ENCODE peak calls at places on chromosomes 4 and X, in seven cellular contexts. H, R, E, D, M, V and L are unnamed samples.
A peak's percentile ranks its signal among the peaks of the same experiment; 100 is the strongest.

GRCh38 chr4:164252286-164252685 is 501.6 kb upstream of the SMIM31 start:
- DNase-seq in H (no peak), R (no peak), E (no peak), D (no peak), M (no peak), V (peak; percentile 35), L (peak; percentile 86)

GRCh38 chr4:33882246-33882990 is 2361.9 kb downstream of the ARAP2 start:
- DNase-seq in H (no peak), R (no peak), E (no peak), D (peak; percentile 7), M (no peak), V (peak; percentile 30), L (no peak)

GRCh38 chrX:23403849-23404248 is 69.2 kb downstream of the PTCHD1 start:
- DNase-seq in H (no peak), R (peak; percentile 15), E (no peak), D (no peak), M (peak; percentile 0), V (no peak), L (no peak)

GRCh38 chrX:118552501-118552900 is 56.9 kb downstream of the DOCK11 start:
- DNase-seq in H (peak; percentile 20), R (no peak), E (peak; percentile 59), D (peak; percentile 47), M (no peak), V (peak; percentile 18), L (peak; percentile 86)

GRCh38 chr4:55545133-55545532 is 1.6 kb downstream of the CLOCK start:
- DNase-seq in H (no peak), R (no peak), E (no peak), D (no peak), M (no peak), V (peak; percentile 26), L (no peak)

GRCh38 chr4:23789765-23790164 is 100.1 kb downstream of the PPARGC1A start:
- DNase-seq in H (no peak), R (no peak), E (peak; percentile 64), D (peak; percentile 1), M (no peak), V (peak; percentile 47), L (no peak)

GRCh38 chr4:86935499-86935832 is 655 bp downstream of the AFF1 start:
- DNase-seq in H (peak; percentile 53), R (no peak), E (no peak), D (no peak), M (no peak), V (no peak), L (no peak)

GRCh38 chr4:153471691-153472080 is 5.5 kb downstream of the TMEM131L start:
- DNase-seq in H (no peak), R (no peak), E (no peak), D (no peak), M (peak; percentile 54), V (no peak), L (no peak)

GRCh38 chr4:60948008-60948407 is 252.1 kb upstream of the ADGRL3 start:
- DNase-seq in H (no peak), R (no peak), E (no peak), D (no peak), M (no peak), V (peak; percentile 16), L (no peak)

GRCh38 chr4:103008875-103009729 is 10.4 kb downstream of the SLC9B1 start:
- DNase-seq in H (no peak), R (peak; percentile 22), E (no peak), D (peak; percentile 35), M (peak; percentile 75), V (peak; percentile 75), L (no peak)

GRCh38 chrX:123603516-123603915 is 129.3 kb downstream of the THOC2 start:
- DNase-seq in H (no peak), R (no peak), E (no peak), D (peak; percentile 33), M (no peak), V (no peak), L (no peak)

GRCh38 chrX:135185795-135186443 is 14.7 kb upstream of the CT55 start:
- DNase-seq in H (peak; percentile 13), R (peak; percentile 31), E (no peak), D (peak; percentile 34), M (peak; percentile 13), V (peak; percentile 33), L (no peak)

GRCh38 chrX:112832481-112833095 is 8.0 kb downstream of the AMOT start:
- DNase-seq in H (peak; percentile 40), R (no peak), E (no peak), D (no peak), M (no peak), V (peak; percentile 15), L (no peak)

GRCh38 chr4:94806376-94806775 is 48.6 kb downstream of the BMPR1B start:
- DNase-seq in H (no peak), R (no peak), E (no peak), D (no peak), M (no peak), V (no peak), L (no peak)

GRCh38 chr4:118345813-118346212 is 7.0 kb downstream of the PRSS12 start:
- DNase-seq in H (no peak), R (no peak), E (no peak), D (no peak), M (no peak), V (no peak), L (no peak)

GRCh38 chr4:183721207-183722081 is 62.4 kb downstream of the TRAPPC11 start:
- DNase-seq in H (no peak), R (no peak), E (peak; percentile 69), D (no peak), M (no peak), V (peak; percentile 36), L (no peak)

GRCh38 chrX:973010-973409 is 239.4 kb downstream of the CRLF2 start:
- DNase-seq in H (no peak), R (no peak), E (no peak), D (no peak), M (no peak), V (no peak), L (no peak)

GRCh38 chrX:65587616-65588526 is 53.3 kb upstream of the LAS1L start:
- DNase-seq in H (peak; percentile 46), R (no peak), E (peak; percentile 90), D (peak; percentile 21), M (no peak), V (peak; percentile 58), L (peak; percentile 90)

GRCh38 chr4:137896221-137896737 is 345.9 kb downstream of the SLC7A11 start:
- DNase-seq in H (no peak), R (no peak), E (no peak), D (no peak), M (no peak), V (no peak), L (no peak)

GRCh38 chr4:22987861-22988260 is 295.1 kb downstream of the GBA3 start:
- DNase-seq in H (peak; percentile 12), R (no peak), E (no peak), D (no peak), M (no peak), V (peak; percentile 89), L (peak; percentile 74)

GRCh38 chrX:26100421-26100920 is 37.7 kb upstream of the MAGEB18 start:
- DNase-seq in H (no peak), R (peak; percentile 7), E (no peak), D (no peak), M (no peak), V (no peak), L (no peak)

GRCh38 chrX:132071260-132071659 is 48.2 kb downstream of the STK26 start:
- DNase-seq in H (no peak), R (no peak), E (no peak), D (peak; percentile 3), M (peak; percentile 9), V (peak; percentile 18), L (no peak)

GRCh38 chr4:184705692-184706091 is 28.2 kb downstream of the CENPU start:
- DNase-seq in H (no peak), R (no peak), E (no peak), D (no peak), M (no peak), V (no peak), L (no peak)

GRCh38 chr4:125520258-125520990 is 205.7 kb downstream of the FAT4 start:
- DNase-seq in H (no peak), R (no peak), E (no peak), D (no peak), M (no peak), V (peak; percentile 43), L (no peak)

GRCh38 chrX:101407167-101407747 is 468 bp downstream of the GLA start:
- DNase-seq in H (no peak), R (no peak), E (no peak), D (no peak), M (peak; percentile 45), V (no peak), L (peak; percentile 6)

GRCh38 chr4:174256277-174256713 is 27.2 kb downstream of the FBXO8 start:
- DNase-seq in H (no peak), R (no peak), E (no peak), D (peak; percentile 18), M (no peak), V (peak; percentile 54), L (no peak)
- H3K4me3 ChIP-seq in H (no peak overlapping the region), R (no peak overlapping the region), E (no peak overlapping the region), D (no peak overlapping the region), M (no peak overlapping the region), V (no peak overlapping the region), L (no peak overlapping the region)

GRCh38 chrX:107448625-107449468 is 605 bp upstream of the FRMPD3 start:
- DNase-seq in H (no peak), R (peak; percentile 44), E (no peak), D (no peak), M (peak; percentile 70), V (no peak), L (no peak)
- H3K4me3 ChIP-seq in H (peak overlapping the region; percentile 36), R (peak overlapping the region; percentile 56), E (peak overlapping the region; percentile 49), D (peak overlapping the region; percentile 20), M (peak overlapping the region; percentile 73), V (peak overlapping the region; percentile 26), L (peak overlapping the region; percentile 29)

DNA sequence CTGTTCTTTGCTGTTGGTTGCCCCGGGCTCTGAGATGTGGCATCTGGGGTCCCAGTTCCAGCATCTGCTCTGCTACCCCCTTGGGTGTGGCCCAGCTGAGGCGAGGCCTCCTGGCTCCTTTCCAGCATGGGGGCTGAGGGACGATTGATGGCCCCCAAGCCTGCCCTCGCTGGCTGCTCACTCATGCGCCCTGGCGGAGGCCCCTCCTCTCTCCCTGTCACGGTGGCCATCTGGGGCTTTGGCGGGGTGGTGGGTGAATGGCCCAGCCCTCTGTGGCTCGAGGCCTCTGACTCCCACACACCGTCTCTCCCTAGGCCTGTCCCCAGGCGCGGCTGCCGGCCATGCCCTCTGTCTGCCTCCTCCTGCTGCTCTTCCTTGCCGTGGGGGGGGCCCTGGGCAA is 1.8 kb downstream of the PLXNA3 start:
- DNase-seq in H (no peak), R (peak; percentile 84), E (no peak), D (no peak), M (no peak), V (no peak), L (no peak)
- H3K4me3 ChIP-seq in H (no peak overlapping the region), R (peak overlapping the region; percentile 74), E (no peak overlapping the region), D (peak overlapping the region; percentile 86), M (no peak overlapping the region), V (peak overlapping the region; percentile 65), L (no peak overlapping the region)

GRCh38 chrX:125205084-125205917 is 114.4 kb upstream of the TEX13C start:
- DNase-seq in H (peak; percentile 43), R (no peak), E (peak; percentile 57), D (no peak), M (no peak), V (peak; percentile 45), L (peak; percentile 88)

GRCh38 chrX:125202486-125203378 is 116.9 kb upstream of the TEX13C start:
- DNase-seq in H (no peak), R (no peak), E (peak; percentile 40), D (no peak), M (no peak), V (no peak), L (no peak)

GRCh38 chrX:125203379-125203736 is 116.3 kb upstream of the TEX13C start:
- DNase-seq in H (no peak), R (no peak), E (peak; percentile 35), D (no peak), M (no peak), V (no peak), L (peak; percentile 25)

GRCh38 chrX:125203737-125204578 is 115.7 kb upstream of the TEX13C start:
- DNase-seq in H (peak; percentile 19), R (no peak), E (peak; percentile 49), D (no peak), M (no peak), V (peak; percentile 31), L (peak; percentile 48)

GRCh38 chrX:125205918-125206665 is 113.6 kb upstream of the TEX13C start:
- DNase-seq in H (peak; percentile 8), R (no peak), E (no peak), D (no peak), M (no peak), V (peak; percentile 3), L (peak; percentile 50)
- H3K4me3 ChIP-seq in H (peak overlapping the region; percentile 40), R (no peak overlapping the region), E (peak overlapping the region; percentile 79), D (no peak overlapping the region), M (no peak overlapping the region), V (peak overlapping the region; percentile 26), L (peak overlapping the region; percentile 51)